ENCODE peak calls at places on chromosome 12, in ten cellular contexts. X is HCT116; N is psoas muscle; R is RWPE1; Z is CD4-positive, alpha-beta T cell; T is dorsolateral prefrontal cortex; P is suprapubic skin; Y is ascending aorta; D is neural progenitor cell; V is OCI-LY7. M is an unnamed sample.

GRCh38 chr12:123041042-123041531 is 60.6 kb downstream of the ARL6IP4 start:
- DNase-seq in X (no peak), N (no peak), R (no peak), Z (no peak), T (no peak), P (no peak), Y (no peak), D (no peak), V (peak), M (no peak)

GRCh38 chr12:48164456-48164855 is 7.1 kb upstream of the ASB8 start:
- DNase-seq in X (no peak), N (no peak), R (no peak), Z (no peak), T (no peak), P (no peak), Y (no peak), D (no peak), V (no peak), M (no peak)

GRCh38 chr12:1776139-1776975 is 44.0 kb upstream of the LRTM2 start:
- DNase-seq in X (no peak), N (no peak), R (peak), Z (no peak), T (no peak), P (no peak), Y (no peak), D (peak), V (no peak), M (no peak)

GRCh38 chr12:108441549-108441948 is 73.5 kb upstream of the FICD start:
- DNase-seq in X (no peak), N (no peak), R (no peak), Z (no peak), T (no peak), P (no peak), Y (no peak), D (no peak), V (no peak), M (no peak)

GRCh38 chr12:4118601-4119156 is 154.9 kb upstream of the CCND2 start:
- DNase-seq in X (no peak), N (no peak), R (no peak), Z (no peak), T (no peak), P (no peak), Y (no peak), D (no peak), V (no peak), M (no peak)

GRCh38 chr12:42125372-42125767 is 19.3 kb downstream of the GXYLT1 start:
- DNase-seq in X (no peak), N (no peak), R (no peak), Z (no peak), T (no peak), P (no peak), Y (no peak), D (no peak), V (no peak), M (no peak)

GRCh38 chr12:115172521-115172920 is 488.5 kb upstream of the TBX3 start:
- DNase-seq in X (no peak), N (no peak), R (no peak), Z (no peak), T (no peak), P (no peak), Y (no peak), D (no peak), V (no peak), M (peak)

GRCh38 chr12:25585662-25586061 is 32.6 kb upstream of the LMNTD1 start:
- DNase-seq in X (no peak), N (no peak), R (peak), Z (no peak), T (no peak), P (no peak), Y (no peak), D (no peak), V (no peak), M (no peak)

GRCh38 chr12:68479832-68480291 is 130.8 kb upstream of the RAP1B start:
- DNase-seq in X (no peak), N (no peak), R (no peak), Z (no peak), T (no peak), P (no peak), Y (no peak), D (no peak), V (no peak), M (no peak)

GRCh38 chr12:24778486-24779304 is 170.2 kb downstream of the BCAT1 start:
- DNase-seq in X (no peak), N (no peak), R (peak), Z (no peak), T (no peak), P (no peak), Y (no peak), D (peak), V (peak), M (peak)

GRCh38 chr12:24854908-24855307 is 94.0 kb downstream of the BCAT1 start:
- DNase-seq in X (no peak), N (no peak), R (no peak), Z (no peak), T (no peak), P (no peak), Y (no peak), D (no peak), V (no peak), M (no peak)

GRCh38 chr12:52293926-52294325 is 2.6 kb upstream of the KRT81 start:
- DNase-seq in X (no peak), N (no peak), R (no peak), Z (no peak), T (no peak), P (peak), Y (no peak), D (no peak), V (no peak), M (no peak)

GRCh38 chr12:47636908-47637780 is 68.7 kb downstream of the RPAP3 start:
- DNase-seq in X (peak), N (no peak), R (no peak), Z (no peak), T (no peak), P (no peak), Y (no peak), D (peak), V (peak), M (no peak)

GRCh38 chr12:121799175-121799841 is 4.5 kb upstream of the SETD1B start:
- DNase-seq in X (peak), N (peak), R (peak), Z (peak), T (peak), P (no peak), Y (peak), D (peak), V (peak), M (no peak)

GRCh38 chr12:106780010-106780625 is 5.6 kb downstream of the RIC8B start:
- DNase-seq in X (no peak), N (no peak), R (peak), Z (no peak), T (no peak), P (no peak), Y (no peak), D (no peak), V (no peak), M (no peak)

GRCh38 chr12:102216086-102216691 is 18.6 kb upstream of the PMCH start:
- DNase-seq in X (peak), N (no peak), R (no peak), Z (no peak), T (no peak), P (no peak), Y (no peak), D (no peak), V (no peak), M (peak)

GRCh38 chr12:107349008-107349747 is 255.8 kb upstream of the CRY1 start:
- DNase-seq in X (peak), N (no peak), R (peak), Z (no peak), T (peak), P (no peak), Y (no peak), D (peak), V (no peak), M (peak)

GRCh38 chr12:46982629-46983392 is 96.6 kb upstream of the PCED1B start:
- DNase-seq in X (no peak), N (no peak), R (no peak), Z (no peak), T (no peak), P (no peak), Y (no peak), D (no peak), V (no peak), M (no peak)

GRCh38 chr12:4852308-4852707 is 57.4 kb upstream of the KCNA1 start:
- DNase-seq in X (no peak), N (no peak), R (no peak), Z (no peak), T (no peak), P (no peak), Y (no peak), D (no peak), V (no peak), M (no peak)

GRCh38 chr12:13094349-13094748 is 9.1 kb downstream of the GSG1 start:
- DNase-seq in X (no peak), N (no peak), R (peak), Z (no peak), T (no peak), P (no peak), Y (no peak), D (no peak), V (no peak), M (no peak)

GRCh38 chr12:64633186-64633939 is 23.1 kb downstream of the RASSF3 start:
- DNase-seq in X (no peak), N (no peak), R (no peak), Z (no peak), T (no peak), P (no peak), Y (no peak), D (no peak), V (no peak), M (no peak)

GRCh38 chr12:64624035-64624434 is 13.7 kb downstream of the RASSF3 start:
- DNase-seq in X (no peak), N (no peak), R (no peak), Z (no peak), T (no peak), P (no peak), Y (no peak), D (no peak), V (no peak), M (no peak)

GRCh38 chr12:64631197-64631596 is 20.9 kb downstream of the RASSF3 start:
- DNase-seq in X (no peak), N (no peak), R (no peak), Z (no peak), T (no peak), P (no peak), Y (no peak), D (no peak), V (no peak), M (no peak)

GRCh38 chr12:64625243-64626077 is 15.2 kb downstream of the RASSF3 start:
- DNase-seq in X (peak), N (peak), R (peak), Z (no peak), T (no peak), P (no peak), Y (peak), D (no peak), V (peak), M (peak)

GRCh38 chr12:64627781-64628180 is 17.5 kb downstream of the RASSF3 start:
- DNase-seq in X (no peak), N (no peak), R (no peak), Z (no peak), T (no peak), P (no peak), Y (no peak), D (no peak), V (no peak), M (peak)
- H3K27ac ChIP-seq in X (no peak), N (peak), R (no peak), Z (no peak), T (no peak), P (no peak), Y (peak), D (no peak), V (no peak), M (peak)

DNA sequence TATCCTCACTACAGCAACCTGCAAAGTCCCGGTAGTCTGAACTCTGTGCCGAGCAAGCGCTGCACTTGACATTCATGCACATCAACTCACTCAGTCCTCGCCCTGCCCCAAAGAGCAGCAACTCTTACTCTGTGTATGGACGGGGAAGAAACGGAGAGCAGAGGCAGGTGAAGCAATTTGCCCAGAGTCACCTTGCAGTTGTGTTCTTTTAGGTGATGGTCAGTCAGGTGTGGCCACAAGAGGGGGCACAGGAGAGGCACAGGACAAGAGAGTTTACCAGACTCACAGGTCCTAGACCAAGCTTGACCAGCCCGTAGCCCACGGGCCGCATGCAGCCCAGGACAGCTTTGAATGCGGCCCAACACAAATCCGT is 39.1 kb downstream of the TSPAN11 start:
- DNase-seq in X (peak), N (peak), R (no peak), Z (no peak), T (no peak), P (no peak), Y (no peak), D (no peak), V (no peak), M (no peak)
- TF ChIP-seq CTCF in X (peak), N (peak), R (no peak), Z (no peak), T (no peak), P (no peak), Y (no peak), D (peak), V (peak), M (peak)

GRCh38 chr12:8949525-8950286 is at the start of gene M6PR:
- DNase-seq in X (peak), N (peak), R (peak), Z (peak), T (peak), P (peak), Y (peak), D (peak), V (peak), M (peak)
- H3K27ac ChIP-seq in X (peak), N (peak), R (peak), Z (peak), T (peak), P (peak), Y (peak), D (peak), V (peak), M (peak)

DNA sequence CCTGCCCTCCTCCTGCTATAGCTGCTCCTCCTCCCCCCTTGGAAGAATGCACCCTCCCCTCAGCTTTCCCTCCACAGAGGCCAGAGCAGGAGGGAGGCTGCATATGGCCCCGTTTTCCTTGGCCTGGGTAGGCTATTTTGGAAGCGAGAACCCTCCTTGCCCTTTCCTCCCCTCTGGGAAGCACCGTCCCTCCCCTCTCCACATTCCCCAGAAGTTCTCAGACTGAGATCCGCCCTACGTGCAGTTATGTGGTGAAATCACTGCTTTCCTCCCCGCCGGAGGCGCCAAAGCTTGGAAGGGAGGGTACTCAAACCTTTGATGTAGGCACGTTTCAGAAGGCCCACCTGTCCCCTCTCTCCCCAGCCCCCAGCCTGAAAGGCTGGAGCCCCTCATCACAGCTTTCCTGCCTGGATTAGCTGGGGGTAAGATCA is 47.8 kb downstream of the SMUG1 start:
- DNase-seq in X (no peak), N (peak), R (no peak), Z (no peak), T (no peak), P (no peak), Y (no peak), D (peak), V (no peak), M (no peak)
- TF ChIP-seq CTCF in X (no peak), N (no peak), R (no peak), Z (no peak), T (no peak), P (no peak), Y (no peak), D (no peak), V (no peak), M (no peak)

GRCh38 chr12:9752145-9752717 is 8.5 kb downstream of the CD69 start:
- DNase-seq in X (no peak), N (no peak), R (no peak), Z (no peak), T (no peak), P (no peak), Y (no peak), D (no peak), V (no peak), M (no peak)

GRCh38 chr12:9756174-9756573 is 4.5 kb downstream of the CD69 start:
- DNase-seq in X (no peak), N (no peak), R (no peak), Z (no peak), T (no peak), P (no peak), Y (no peak), D (no peak), V (no peak), M (no peak)

GRCh38 chr12:9753042-9753820 is 7.5 kb downstream of the CD69 start:
- DNase-seq in X (no peak), N (no peak), R (no peak), Z (no peak), T (no peak), P (no peak), Y (no peak), D (no peak), V (no peak), M (no peak)

GRCh38 chr12:9754984-9755383 is 5.7 kb downstream of the CD69 start:
- DNase-seq in X (no peak), N (no peak), R (no peak), Z (no peak), T (no peak), P (no peak), Y (no peak), D (no peak), V (no peak), M (no peak)

GRCh38 chr12:9754097-9754964 is 6.4 kb downstream of the CD69 start:
- DNase-seq in X (no peak), N (no peak), R (no peak), Z (no peak), T (no peak), P (no peak), Y (no peak), D (no peak), V (no peak), M (no peak)
- H3K27ac ChIP-seq in X (no peak), N (no peak), R (no peak), Z (no peak), T (no peak), P (no peak), Y (no peak), D (no peak), V (no peak), M (no peak)

GRCh38 chr12:132377147-132377546 is 47.8 kb upstream of the GALNT9 start:
- DNase-seq in X (no peak), N (no peak), R (no peak), Z (no peak), T (no peak), P (no peak), Y (no peak), D (no peak), V (no peak), M (no peak)

GRCh38 chr12:132375747-132376463 is 46.5 kb upstream of the GALNT9 start:
- DNase-seq in X (no peak), N (no peak), R (no peak), Z (no peak), T (no peak), P (no peak), Y (no peak), D (no peak), V (no peak), M (no peak)

GRCh38 chr12:132376464-132376830 is 47.1 kb upstream of the GALNT9 start:
- DNase-seq in X (no peak), N (no peak), R (no peak), Z (no peak), T (no peak), P (no peak), Y (no peak), D (no peak), V (no peak), M (no peak)

GRCh38 chr12:132374821-132375445 is 45.5 kb upstream of the GALNT9 start:
- DNase-seq in X (no peak), N (peak), R (no peak), Z (no peak), T (no peak), P (no peak), Y (no peak), D (no peak), V (no peak), M (no peak)

GRCh38 chr12:132373967-132374820 is 44.8 kb upstream of the GALNT9 start:
- DNase-seq in X (no peak), N (peak), R (peak), Z (no peak), T (no peak), P (no peak), Y (no peak), D (peak), V (no peak), M (no peak)
- TF ChIP-seq CTCF in X (no peak), N (no peak), R (peak), Z (no peak), T (no peak), P (no peak), Y (no peak), D (peak), V (no peak), M (peak)

DNA sequence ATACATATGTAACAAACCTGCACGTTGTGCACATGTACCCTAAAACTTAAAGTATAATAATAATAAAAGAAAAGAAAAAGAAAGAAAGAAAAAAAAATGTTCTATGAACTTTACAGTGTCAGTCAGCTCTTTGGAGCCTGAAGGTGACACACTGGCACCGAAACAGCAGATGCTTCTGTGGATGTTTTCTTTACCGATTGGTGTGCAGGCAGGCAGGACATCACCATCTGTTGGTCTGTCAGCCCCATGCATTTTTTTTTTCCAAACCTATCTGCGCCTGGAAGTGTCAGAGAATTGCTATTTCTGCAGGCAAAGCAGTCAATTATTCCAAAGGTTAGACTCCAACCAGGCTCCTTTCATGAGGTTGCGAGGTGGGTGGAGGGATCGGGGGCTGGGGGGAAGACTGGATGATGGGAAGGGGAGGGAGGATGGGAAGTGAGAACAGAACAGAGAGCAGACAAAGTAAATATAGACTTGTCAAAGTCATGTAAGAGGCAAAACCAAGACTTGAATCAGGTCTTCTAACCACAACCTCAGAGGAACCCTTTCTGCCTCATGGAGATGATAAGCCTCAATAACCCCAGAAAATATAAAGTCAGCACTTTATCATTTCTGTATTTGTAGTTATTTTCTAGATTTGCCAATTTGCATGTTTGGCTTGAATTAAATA is 117.7 kb downstream of the OTOGL start:
- DNase-seq in X (no peak), N (no peak), R (no peak), Z (no peak), T (no peak), P (no peak), Y (no peak), D (peak), V (no peak), M (no peak)
- H3K27ac ChIP-seq in X (no peak), N (no peak), R (no peak), Z (no peak), T (no peak), P (no peak), Y (no peak), D (no peak), V (no peak), M (no peak)

DNA sequence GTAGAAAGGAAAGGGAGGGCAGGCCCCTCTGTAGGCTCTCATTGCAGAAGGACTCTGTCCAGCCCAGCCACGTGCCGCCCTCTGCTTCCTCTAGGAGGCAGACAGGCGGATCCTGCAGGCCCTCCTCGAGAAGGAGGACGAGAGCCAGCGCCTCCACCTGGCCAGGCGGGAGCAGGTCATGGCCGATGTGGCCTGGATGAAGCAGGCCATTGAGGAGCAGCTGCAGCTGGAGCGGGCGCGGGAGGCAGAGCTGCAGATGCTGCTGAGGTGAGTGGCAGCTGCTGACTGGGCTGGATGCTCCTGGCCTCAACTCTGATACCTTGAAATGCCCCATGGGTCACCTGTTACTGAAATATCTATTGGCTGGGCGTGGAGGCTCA is 10.9 kb downstream of the TCHP start:
- DNase-seq in X (peak), N (no peak), R (peak), Z (no peak), T (no peak), P (no peak), Y (no peak), D (peak), V (peak), M (no peak)
- TF ChIP-seq CTCF in X (peak), N (no peak), R (no peak), Z (no peak), T (no peak), P (peak), Y (no peak), D (peak), V (peak), M (peak)

M was measured in AG04450.